ENCODE peak calls at places on chromosomes 2 and 18, in seven cellular contexts. P is body of pancreas, V is IMR-90, L is A549, I is HCT116, F is upper lobe of left lung, D is right lobe of liver. E is an unnamed sample.
A peak's percentile ranks its signal among the peaks of the same experiment; 100 is the strongest.

GRCh38 chr2:187567126-187567525 is 12.9 kb upstream of the TFPI start:
- ATAC-seq in L (peak; percentile 83), I (no peak), D (peak; percentile 56), P (no peak), V (peak; percentile 88), F (no peak), E (no peak)

GRCh38 chr2:99425022-99425421 is 64.8 kb downstream of the REV1 start:
- ATAC-seq in P (no peak), F (no peak), L (no peak), I (no peak), D (no peak), V (peak; percentile 68), E (no peak)

GRCh38 chr2:181407171-181407570 is 50.0 kb upstream of the ITGA4 start:
- ATAC-seq in L (no peak), F (peak; percentile 22), I (no peak), D (no peak), P (no peak), V (no peak), E (no peak)

GRCh38 chr2:61721382-61721781 is 132.5 kb downstream of the FAM161A start:
- ATAC-seq in V (no peak), I (no peak), P (no peak), D (no peak), L (no peak), F (no peak), E (no peak)

GRCh38 chr2:10954416-10954815 is 42.7 kb downstream of the KCNF1 start:
- ATAC-seq in F (no peak), V (no peak), L (no peak), I (no peak), D (no peak), P (no peak), E (no peak)

GRCh38 chr2:190974629-190975361 is 39.2 kb downstream of the STAT1 start:
- ATAC-seq in D (no peak), F (peak; percentile 76), L (no peak), V (no peak), P (no peak), I (no peak), E (no peak)

GRCh38 chr2:109647636-109648035 is 33.5 kb downstream of the SOWAHC start:
- ATAC-seq in P (no peak), V (peak; percentile 84), I (peak; percentile 27), L (no peak), F (no peak), D (no peak), E (no peak)

GRCh38 chr2:166256902-166257301 is 118.8 kb downstream of the SCN9A start:
- ATAC-seq in L (no peak), V (no peak), D (no peak), F (no peak), I (no peak), P (no peak), E (no peak)

GRCh38 chr2:239463541-239464165 is 62.8 kb upstream of the HDAC4 start:
- ATAC-seq in D (no peak), P (no peak), I (no peak), V (no peak), L (no peak), F (no peak), E (no peak)

GRCh38 chr2:217711236-217711635 is 291.6 kb downstream of the TNS1 start:
- ATAC-seq in L (no peak), V (peak; percentile 40), D (no peak), I (no peak), P (no peak), F (no peak), E (no peak)

GRCh38 chr2:62663443-62663842 is 42.1 kb upstream of the EHBP1 start:
- ATAC-seq in L (no peak), D (peak; percentile 15), I (no peak), V (peak; percentile 61), P (no peak), F (peak; percentile 58), E (peak; percentile 84)

GRCh38 chr2:9693138-9693520 is 62.3 kb upstream of the YWHAQ start:
- ATAC-seq in P (no peak), I (no peak), V (peak; percentile 76), D (no peak), F (no peak), L (no peak), E (peak; percentile 80)

GRCh38 chr18:79526468-79527460 is 131.0 kb downstream of the NFATC1 start:
- ATAC-seq in D (no peak), F (peak; percentile 56), V (no peak), L (no peak), I (no peak), P (no peak), E (peak; percentile 67)

GRCh38 chr2:55049794-55050132 is 488 bp downstream of the RTN4 start:
- ATAC-seq in I (peak; percentile 4), V (no peak), D (no peak), P (peak; percentile 0), F (no peak), L (peak; percentile 22), E (no peak)

GRCh38 chr2:174666786-174667369 is 69.3 kb upstream of the WIPF1 start:
- ATAC-seq in D (peak; percentile 9), P (no peak), V (no peak), L (peak; percentile 33), I (no peak), F (no peak), E (no peak)

GRCh38 chr2:29951561-29951960 is 30.2 kb upstream of the ALK start:
- ATAC-seq in P (no peak), L (no peak), I (no peak), F (no peak), V (no peak), D (no peak), E (no peak)

GRCh38 chr2:234289789-234290188 is 207.1 kb downstream of the ARL4C start:
- ATAC-seq in P (no peak), F (peak; percentile 9), D (peak; percentile 5), L (peak; percentile 90), V (peak; percentile 93), I (peak; percentile 70), E (no peak)
- H3K4me1 ChIP-seq in P (peaks cover 14% of the 10 kb centered on the region), F (peaks cover 18% of the 10 kb centered on the region), D (no peaks in the 10 kb centered on the region), L (peaks cover 51% of the 10 kb centered on the region), V (peaks cover 18% of the 10 kb centered on the region), I (peaks cover 61% of the 10 kb centered on the region), E (no peaks in the 10 kb centered on the region)

DNA sequence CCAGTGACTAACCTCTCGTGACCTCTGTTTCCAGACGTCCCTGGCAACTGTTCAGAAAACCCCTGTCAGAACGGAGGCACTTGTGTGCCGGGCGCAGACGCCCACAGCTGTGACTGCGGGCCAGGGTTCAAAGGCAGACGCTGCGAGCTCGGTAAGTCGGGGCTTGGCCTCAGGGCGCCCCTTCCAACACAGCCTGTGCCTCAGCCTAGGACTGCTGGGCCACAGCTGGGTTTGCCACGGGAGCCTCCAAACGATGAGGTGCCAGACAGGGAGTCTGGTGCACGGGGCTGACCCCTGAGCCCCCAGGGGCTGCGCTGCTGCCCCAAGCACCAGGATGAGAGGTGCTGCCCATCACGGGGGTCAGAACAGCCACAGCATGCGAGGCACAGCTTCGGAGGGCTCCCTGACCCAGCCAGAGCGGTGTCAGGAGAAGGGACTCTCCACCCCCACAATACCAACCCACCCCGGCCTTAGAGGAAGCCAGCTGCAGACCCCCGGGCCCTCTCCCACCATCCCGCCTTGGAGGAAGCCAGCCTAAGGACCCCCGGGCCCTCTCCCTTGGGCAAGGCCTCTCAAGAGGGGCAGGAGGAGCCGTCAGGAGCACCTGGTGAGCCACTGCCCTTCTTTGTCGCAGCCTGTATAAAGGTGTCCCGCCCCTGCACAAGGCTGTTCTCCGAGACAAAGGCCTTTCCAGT is 20.3 kb downstream of the MTERF4 start:
- ATAC-seq in F (peak; percentile 23), I (no peak), V (no peak), D (peak; percentile 19), L (no peak), P (no peak), E (peak; percentile 19)
- TF ChIP-seq POLR2A in F (no peak), I (no peak), V (no peak), D (no peak), L (no peak), P (no peak), E (no peak)

DNA sequence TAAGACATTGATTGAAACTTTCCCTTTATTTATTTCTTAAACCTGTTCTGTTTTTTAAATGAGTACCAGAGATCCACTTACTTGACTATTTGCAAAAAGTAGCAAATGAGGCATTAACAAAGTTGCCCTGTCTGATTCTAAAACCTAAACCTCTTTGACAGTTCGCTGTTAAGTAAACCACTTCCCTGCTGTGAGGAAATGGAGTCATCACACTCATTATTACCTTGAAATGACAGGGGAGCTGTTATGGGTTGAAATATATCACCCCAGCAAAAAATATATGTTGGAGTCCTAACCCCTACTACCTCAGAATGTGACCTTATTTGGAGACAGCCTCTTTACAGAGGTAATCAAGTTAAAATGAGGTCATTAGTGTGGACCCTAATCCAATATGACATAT is 36.1 kb downstream of the DHRS9 start:
- ATAC-seq in V (no peak), L (no peak), P (no peak), D (no peak), I (no peak), F (no peak), E (no peak)
- H3K4me1 ChIP-seq in V (no peaks in the 10 kb centered on the region), L (no peaks in the 10 kb centered on the region), P (peaks cover 6% of the 10 kb centered on the region), D (no peaks in the 10 kb centered on the region), I (peaks cover 8% of the 10 kb centered on the region), F (no peaks in the 10 kb centered on the region), E (no peaks in the 10 kb centered on the region)

DNA sequence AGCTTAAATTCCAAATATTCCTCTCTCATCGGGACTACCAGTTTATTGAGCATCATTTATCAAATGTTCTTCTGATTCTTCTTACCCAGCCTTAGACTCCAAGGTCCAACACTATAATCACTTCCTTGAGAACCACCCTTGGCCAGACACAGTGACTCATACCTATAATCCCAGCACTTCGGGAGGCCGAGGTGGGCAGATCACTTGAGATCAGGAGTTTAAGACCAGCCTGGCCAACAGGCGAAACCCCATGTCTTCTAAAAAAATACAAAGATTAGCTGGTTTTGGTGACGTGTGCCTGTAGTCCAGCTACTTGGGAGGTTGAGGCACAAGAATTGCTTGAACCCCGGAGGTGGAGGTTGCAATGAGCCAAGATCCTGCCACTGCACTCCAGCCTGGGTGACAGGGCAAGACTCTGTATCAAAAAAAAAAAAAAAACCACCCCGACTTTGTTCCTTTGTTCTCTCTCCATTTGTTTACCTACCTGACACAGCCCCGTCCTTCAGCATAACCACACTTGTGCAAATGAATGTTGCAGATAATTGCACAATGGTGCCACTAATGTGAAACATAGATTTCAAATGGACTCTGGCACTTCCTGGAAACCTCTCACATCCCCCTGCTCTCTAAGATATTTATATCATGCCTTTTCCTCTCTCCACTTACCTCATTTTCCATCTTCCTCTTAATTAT is 38.9 kb upstream of the LPIN2 start:
- ATAC-seq in P (peak; percentile 91), L (peak; percentile 85), V (no peak), D (peak; percentile 90), F (peak; percentile 83), I (no peak), E (no peak)
- TF ChIP-seq POLR2A in P (no peak), L (no peak), V (no peak), D (no peak), F (no peak), I (no peak), E (no peak)